ENCODE peak calls at places on chromosomes 7 and 10, in ten cellular contexts. A is bronchial epithelial cell; G is left lobe of liver; Z is Peyer's patch; C is stimulated activated CD8-positive, alpha-beta memory T cell treated with anti-CD3 and anti-CD28 coated beads, Interleukin-4, amount 100 ng/mL, for 24 hours; M is body of pancreas; L is activated CD8-positive, alpha-beta memory T cell treated with anti-CD3 and anti-CD28 coated beads for 48 hours; S is hippocampal formation; K is posterior vena cava; O is NCI-H82. N is an unnamed sample.

GRCh38 chr7:36905836-36906235 is 181.5 kb upstream of the AOAH start:
- DNase-seq in A (no peak), G (no peak), Z (no peak), C (no peak), M (no peak), L (no peak), S (no peak), K (no peak), O (no peak), N (peak; percentile 36)

GRCh38 chr7:26202019-26202985 is 757 bp downstream of the CBX3 start:
- DNase-seq in A (peak; percentile 42), G (peak; percentile 73), Z (peak; percentile 49), C (peak; percentile 49), M (peak; percentile 55), L (peak; percentile 38), S (peak; percentile 26), K (peak; percentile 89), O (peak; percentile 78), N (peak; percentile 88)

GRCh38 chr10:2891073-2891769 is 176.1 kb upstream of the PFKP start:
- DNase-seq in A (no peak), G (no peak), Z (no peak), C (no peak), M (no peak), L (no peak), S (no peak), K (no peak), O (no peak), N (no peak)

GRCh38 chr10:101394522-101395133 is 40.7 kb downstream of the BTRC start:
- DNase-seq in A (peak; percentile 89), G (no peak), Z (no peak), C (no peak), M (no peak), L (no peak), S (no peak), K (no peak), O (no peak), N (no peak)

GRCh38 chr7:108189733-108190388 is 59.7 kb upstream of the LAMB4 start:
- DNase-seq in A (no peak), G (no peak), Z (no peak), C (no peak), M (no peak), L (no peak), S (no peak), K (no peak), O (no peak), N (no peak)

GRCh38 chr7:81284576-81284975 is 365.7 kb upstream of the SEMA3C start:
- DNase-seq in A (peak; percentile 81), G (no peak), Z (no peak), C (no peak), M (no peak), L (no peak), S (no peak), K (no peak), O (no peak), N (no peak)

GRCh38 chr7:28626629-28627262 is 214.4 kb downstream of the CREB5 start:
- DNase-seq in A (peak; percentile 52), G (no peak), Z (no peak), C (no peak), M (no peak), L (no peak), S (no peak), K (no peak), O (peak; percentile 75), N (peak; percentile 81)

GRCh38 chr7:99835189-99835588 is 7.4 kb downstream of the CYP3A43 start:
- DNase-seq in A (no peak), G (no peak), Z (no peak), C (no peak), M (no peak), L (no peak), S (no peak), K (no peak), O (no peak), N (no peak)

GRCh38 chr10:98331888-98332287 is 63.9 kb upstream of the LOXL4 start:
- DNase-seq in A (no peak), G (no peak), Z (no peak), C (no peak), M (no peak), L (no peak), S (no peak), K (no peak), O (peak; percentile 53), N (peak; percentile 59)

GRCh38 chr7:66224171-66224773 is 19.1 kb downstream of the TPST1 start:
- DNase-seq in A (peak; percentile 86), G (peak; percentile 63), Z (no peak), C (no peak), M (peak; percentile 24), L (no peak), S (no peak), K (no peak), O (no peak), N (peak; percentile 21)